ENCODE peak calls at places on chromosomes 6 and 20, in nine cellular contexts. M is adrenal gland, K is fibroblast of pulmonary artery, I is mucosa of descending colon, B is astrocyte, O is transverse colon, L is tibial artery, Y is PC-9, V is MM.1S. E is an unnamed sample.
A peak's percentile ranks its signal among the peaks of the same experiment; 100 is the strongest.

GRCh38 chr20:33279261-33279910 is 3.6 kb upstream of the BPIFB1 start:
- DNase-seq in M (no peak), K (no peak), I (no peak), B (no peak), O (no peak), L (no peak), Y (no peak), V (no peak), E (no peak)

GRCh38 chr6:142457638-142458406 is 156.0 kb downstream of the ADGRG6 start:
- DNase-seq in M (no peak), K (no peak), I (no peak), B (no peak), O (no peak), L (no peak), Y (no peak), V (no peak), E (no peak)

GRCh38 chr6:9397981-9398559 is 962.7 kb upstream of the SLC35B3 start:
- DNase-seq in M (no peak), K (no peak), I (no peak), B (no peak), O (peak; percentile 11), L (no peak), Y (no peak), V (no peak), E (peak; percentile 93)

GRCh38 chr20:34475979-34476736 is 40.1 kb upstream of the DYNLRB1 start:
- DNase-seq in M (peak; percentile 64), K (peak; percentile 30), I (peak; percentile 54), B (no peak), O (peak; percentile 44), L (peak; percentile 49), Y (no peak), V (peak; percentile 70), E (peak; percentile 21)

GRCh38 chr6:170227996-170228550 is 62.8 kb downstream of the DLL1 start:
- DNase-seq in M (no peak), K (no peak), I (no peak), B (no peak), O (no peak), L (no peak), Y (no peak), V (no peak), E (no peak)

GRCh38 chr20:22815584-22815983 is 219.5 kb upstream of the SSTR4 start:
- DNase-seq in M (no peak), K (no peak), I (no peak), B (no peak), O (no peak), L (no peak), Y (no peak), V (no peak), E (no peak)

GRCh38 chr6:136600818-136601217 is 50.6 kb upstream of the MAP7 start:
- DNase-seq in M (no peak), K (no peak), I (no peak), B (no peak), O (no peak), L (no peak), Y (no peak), V (no peak), E (no peak)

GRCh38 chr6:20655317-20655716 is 121.1 kb downstream of the CDKAL1 start:
- DNase-seq in M (no peak), K (no peak), I (no peak), B (no peak), O (no peak), L (no peak), Y (no peak), V (no peak), E (peak; percentile 37)

GRCh38 chr6:110387986-110388385 is 27.4 kb downstream of the DDO start:
- DNase-seq in M (no peak), K (no peak), I (no peak), B (no peak), O (no peak), L (no peak), Y (no peak), V (no peak), E (no peak)

GRCh38 chr6:70708448-70708847 is 40.8 kb downstream of the SMAP1 start:
- DNase-seq in M (no peak), K (no peak), I (no peak), B (no peak), O (no peak), L (no peak), Y (no peak), V (peak; percentile 67), E (no peak)

GRCh38 chr20:32183947-32184635 is 23.5 kb downstream of the PLAGL2 start:
- DNase-seq in M (no peak), K (no peak), I (no peak), B (no peak), O (no peak), L (no peak), Y (peak; percentile 28), V (no peak), E (no peak)

GRCh38 chr6:107534762-107535161 is 44.8 kb downstream of the SOBP start:
- DNase-seq in M (no peak), K (no peak), I (no peak), B (peak; percentile 8), O (no peak), L (no peak), Y (no peak), V (no peak), E (no peak)

GRCh38 chr20:10672579-10673127 is 1.1 kb downstream of the JAG1 start:
- DNase-seq in M (peak; percentile 56), K (peak; percentile 57), I (peak; percentile 80), B (peak; percentile 59), O (peak; percentile 75), L (peak; percentile 58), Y (peak; percentile 51), V (peak; percentile 75), E (no peak)

GRCh38 chr6:3575701-3576100 is 118.9 kb upstream of the SLC22A23 start:
- DNase-seq in M (no peak), K (no peak), I (no peak), B (no peak), O (no peak), L (no peak), Y (no peak), V (no peak), E (no peak)

GRCh38 chr6:157370755-157371154 is 10.2 kb upstream of the ZDHHC14 start:
- DNase-seq in M (no peak), K (no peak), I (no peak), B (no peak), O (no peak), L (no peak), Y (no peak), V (no peak), E (no peak)

GRCh38 chr6:34680802-34681515 is 15.6 kb downstream of the ILRUN start:
- DNase-seq in M (peak; percentile 50), K (peak; percentile 34), I (no peak), B (peak; percentile 56), O (no peak), L (no peak), Y (peak; percentile 73), V (no peak), E (peak; percentile 61)

GRCh38 chr20:58659841-58660240 is 8.8 kb downstream of the STX16 start:
- DNase-seq in M (no peak), K (no peak), I (no peak), B (no peak), O (no peak), L (no peak), Y (peak; percentile 76), V (no peak), E (peak; percentile 32)

GRCh38 chr20:50399003-50399916 is 110.9 kb upstream of the PTPN1 start:
- DNase-seq in M (peak; percentile 87), K (no peak), I (no peak), B (peak; percentile 42), O (peak; percentile 45), L (peak; percentile 88), Y (peak; percentile 49), V (no peak), E (no peak)

GRCh38 chr6:55957961-55958422 is 82.6 kb upstream of the BMP5 start:
- DNase-seq in M (no peak), K (peak; percentile 46), I (no peak), B (peak; percentile 22), O (no peak), L (no peak), Y (no peak), V (no peak), E (no peak)
- H3K4me3 ChIP-seq in M (no peak overlapping the region), K (no peak overlapping the region), I (no peak overlapping the region), B (no peak overlapping the region), O (no peak overlapping the region), L (no peak overlapping the region), Y (no peak overlapping the region), V (no peak overlapping the region), E (no peak overlapping the region)

GRCh38 chr20:38260378-38261053 is at the start of gene KIAA1755:
- DNase-seq in M (no peak), K (no peak), I (no peak), B (no peak), O (no peak), L (no peak), Y (peak; percentile 22), V (no peak), E (no peak)
- TF ChIP-seq CTCF in M (no peak), K (no peak), I (no peak), B (no peak), O (no peak), L (no peak), Y (no peak), V (no peak), E (no peak)

GRCh38 chr6:2254747-2255146 is 9.3 kb upstream of the GMDS start:
- DNase-seq in M (no peak), K (no peak), I (no peak), B (no peak), O (no peak), L (no peak), Y (no peak), V (no peak), E (no peak)

GRCh38 chr6:2257358-2257757 is 12.0 kb upstream of the GMDS start:
- DNase-seq in M (no peak), K (no peak), I (peak; percentile 66), B (no peak), O (peak; percentile 90), L (no peak), Y (no peak), V (no peak), E (no peak)

GRCh38 chr6:2258112-2258511 is 12.7 kb upstream of the GMDS start:
- DNase-seq in M (no peak), K (no peak), I (no peak), B (no peak), O (no peak), L (no peak), Y (no peak), V (no peak), E (no peak)

GRCh38 chr6:2259574-2259973 is 14.2 kb upstream of the GMDS start:
- DNase-seq in M (no peak), K (no peak), I (no peak), B (no peak), O (no peak), L (no peak), Y (no peak), V (no peak), E (no peak)

GRCh38 chr6:2259002-2259494 is 13.6 kb upstream of the GMDS start:
- DNase-seq in M (no peak), K (no peak), I (no peak), B (no peak), O (peak; percentile 53), L (no peak), Y (no peak), V (no peak), E (no peak)
- H3K4me3 ChIP-seq in M (no peak overlapping the region), K (no peak overlapping the region), I (no peak overlapping the region), B (no peak overlapping the region), O (no peak overlapping the region), L (no peak overlapping the region), Y (no peak overlapping the region), V (no peak overlapping the region), E (no peak overlapping the region)

DNA sequence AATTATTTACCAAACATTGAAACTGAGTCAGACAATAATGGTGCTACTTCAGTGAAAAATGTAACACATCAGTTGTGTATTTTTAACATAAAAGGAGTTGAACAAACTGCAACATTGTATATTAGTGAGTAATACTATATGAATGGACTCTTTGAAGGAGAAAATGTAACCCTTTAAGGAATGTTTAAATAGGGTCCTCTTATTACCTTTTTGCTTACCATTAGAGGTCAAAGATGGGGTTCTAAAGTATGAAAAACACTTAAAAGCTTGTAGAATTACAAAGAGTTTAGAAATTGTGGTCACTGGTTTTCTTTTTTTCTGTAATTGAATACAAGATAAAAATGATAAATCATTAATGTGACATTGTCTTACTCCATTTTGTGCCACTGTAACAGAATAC is 43.3 kb downstream of the SESN1 start:
- DNase-seq in M (no peak), K (no peak), I (no peak), B (peak; percentile 58), O (no peak), L (no peak), Y (peak; percentile 43), V (no peak), E (no peak)
- TF ChIP-seq CTCF in M (no peak), K (no peak), I (no peak), B (no peak), O (no peak), L (no peak), Y (no peak), V (no peak), E (no peak)

E was measured in epithelial cell of esophagus.